ENCODE peak calls at places on chromosomes 7 and 10, in ten cellular contexts. A is endodermal cell; D is activated CD4-positive, alpha-beta T cell treated with anti-CD3 and anti-CD28 coated beads, Interleukin-2, amount 50 U/mL, for 1 hour; C is fibroblast of lung; I is left kidney; P is HT1080; M is NCI-H1092; Y is stimulated activated CD8-positive, alpha-beta memory T cell treated with anti-CD3 and anti-CD28 coated beads, Interleukin-2, amount 100 ng/mL, for 1 hour; H is NCI-H2029 treated with DMSO at 0.1 percent for 48 hours; S is HCEC 1CT. K is an unnamed sample.

GRCh38 chr7:2510909-2511768 is 8.4 kb upstream of the LFNG start:
- DNase-seq in A (peak), D (peak), C (no peak), I (peak), P (no peak), M (peak), Y (no peak), H (no peak), S (no peak), K (no peak)

GRCh38 chr10:79052311-79053080 is 16.3 kb upstream of the ZMIZ1 start:
- DNase-seq in A (peak), D (peak), C (no peak), I (peak), P (no peak), M (peak), Y (no peak), H (no peak), S (no peak), K (no peak)

GRCh38 chr7:49718755-49719154 is 54.7 kb upstream of the VWC2 start:
- DNase-seq in A (no peak), D (no peak), C (no peak), I (no peak), P (no peak), M (no peak), Y (no peak), H (no peak), S (no peak), K (no peak)

GRCh38 chr7:116357776-116358670 is 141.5 kb upstream of the CAV2 start:
- DNase-seq in A (no peak), D (no peak), C (peak), I (peak), P (peak), M (no peak), Y (no peak), H (no peak), S (peak), K (no peak)

GRCh38 chr7:157477550-157478212 is 140.9 kb downstream of the DNAJB6 start:
- DNase-seq in A (peak), D (no peak), C (no peak), I (no peak), P (no peak), M (no peak), Y (no peak), H (no peak), S (no peak), K (no peak)

GRCh38 chr7:22849158-22849557 is 26.5 kb upstream of the TOMM7 start:
- DNase-seq in A (peak), D (no peak), C (peak), I (peak), P (no peak), M (peak), Y (no peak), H (no peak), S (no peak), K (no peak)

GRCh38 chr10:132574783-132575319 is 37.3 kb downstream of the INPP5A start:
- DNase-seq in A (peak), D (no peak), C (no peak), I (peak), P (peak), M (no peak), Y (no peak), H (no peak), S (no peak), K (no peak)

GRCh38 chr7:102890292-102890970 is 22.4 kb upstream of the LRRC17 start:
- DNase-seq in A (no peak), D (no peak), C (peak), I (peak), P (peak), M (no peak), Y (no peak), H (no peak), S (peak), K (no peak)

GRCh38 chr7:32658034-32658944 is 163.0 kb downstream of the AVL9 start:
- DNase-seq in A (no peak), D (no peak), C (no peak), I (no peak), P (peak), M (no peak), Y (no peak), H (no peak), S (peak), K (no peak)

GRCh38 chr10:50325449-50326188 is 74.3 kb upstream of the ASAH2 start:
- DNase-seq in A (no peak), D (no peak), C (peak), I (no peak), P (peak), M (no peak), Y (no peak), H (no peak), S (peak), K (peak)

GRCh38 chr10:101394522-101395133 is 40.7 kb downstream of the BTRC start:
- DNase-seq in A (no peak), D (no peak), C (no peak), I (no peak), P (no peak), M (no peak), Y (no peak), H (no peak), S (no peak), K (no peak)

GRCh38 chr7:92425311-92425947 is 21.9 kb upstream of the GATAD1 start:
- DNase-seq in A (peak), D (peak), C (no peak), I (no peak), P (no peak), M (no peak), Y (no peak), H (no peak), S (no peak), K (no peak)

GRCh38 chr10:73263948-73264347 is 11.5 kb upstream of the MRPS16 start:
- DNase-seq in A (no peak), D (no peak), C (peak), I (no peak), P (peak), M (no peak), Y (no peak), H (no peak), S (peak), K (no peak)

GRCh38 chr7:151003572-151003971 is 12.8 kb downstream of the NOS3 start:
- DNase-seq in A (no peak), D (no peak), C (no peak), I (no peak), P (peak), M (no peak), Y (no peak), H (peak), S (no peak), K (no peak)

GRCh38 chr7:2631924-2632716 is at the start of gene TTYH3:
- DNase-seq in A (peak), D (no peak), C (no peak), I (no peak), P (no peak), M (no peak), Y (no peak), H (no peak), S (no peak), K (no peak)

GRCh38 chr7:26891400-26892355 is 27.3 kb upstream of the SKAP2 start:
- DNase-seq in A (no peak), D (no peak), C (no peak), I (no peak), P (peak), M (no peak), Y (no peak), H (no peak), S (peak), K (no peak)

GRCh38 chr7:116139007-116139406 is 71.3 kb upstream of the TES start:
- DNase-seq in A (no peak), D (no peak), C (peak), I (peak), P (no peak), M (no peak), Y (no peak), H (no peak), S (no peak), K (no peak)

GRCh38 chr10:50260791-50261281 is 9.5 kb upstream of the ASAH2 start:
- DNase-seq in A (no peak), D (no peak), C (no peak), I (no peak), P (no peak), M (no peak), Y (no peak), H (no peak), S (no peak), K (no peak)

GRCh38 chr10:86244296-86244695 is 122.3 kb downstream of the GRID1 start:
- DNase-seq in A (no peak), D (no peak), C (no peak), I (peak), P (no peak), M (no peak), Y (no peak), H (no peak), S (no peak), K (no peak)

GRCh38 chr7:18831943-18832342 is 285.5 kb downstream of the TWIST1 start:
- DNase-seq in A (no peak), D (no peak), C (no peak), I (no peak), P (no peak), M (no peak), Y (no peak), H (no peak), S (no peak), K (no peak)

GRCh38 chr10:73117976-73118743 is 7.9 kb downstream of the NUDT13 start:
- DNase-seq in A (no peak), D (no peak), C (peak), I (no peak), P (peak), M (no peak), Y (no peak), H (no peak), S (peak), K (no peak)

GRCh38 chr10:7269988-7270387 is 140.8 kb downstream of the SFMBT2 start:
- DNase-seq in A (no peak), D (no peak), C (no peak), I (no peak), P (no peak), M (no peak), Y (no peak), H (no peak), S (no peak), K (no peak)

GRCh38 chr7:122412886-122413285 is 108.3 kb upstream of the FEZF1 start:
- DNase-seq in A (no peak), D (no peak), C (peak), I (no peak), P (peak), M (no peak), Y (no peak), H (no peak), S (no peak), K (no peak)

GRCh38 chr10:131092876-131093275 is 218.6 kb downstream of the TCERG1L start:
- DNase-seq in A (no peak), D (no peak), C (no peak), I (no peak), P (no peak), M (no peak), Y (no peak), H (no peak), S (no peak), K (no peak)

GRCh38 chr7:93992423-93993110 is 11.6 kb downstream of the BET1 start:
- DNase-seq in A (no peak), D (no peak), C (no peak), I (no peak), P (no peak), M (no peak), Y (no peak), H (no peak), S (no peak), K (no peak)

GRCh38 chr7:23456093-23456492 is 14.2 kb downstream of the IGF2BP3 start:
- DNase-seq in A (no peak), D (no peak), C (no peak), I (no peak), P (no peak), M (no peak), Y (no peak), H (no peak), S (no peak), K (no peak)

GRCh38 chr7:94303736-94304135 is 91.0 kb upstream of the COL1A2 start:
- DNase-seq in A (no peak), D (no peak), C (peak), I (peak), P (no peak), M (no peak), Y (no peak), H (no peak), S (peak), K (no peak)

GRCh38 chr7:143239822-143240221 is 18.0 kb downstream of the TAS2R40 start:
- DNase-seq in A (no peak), D (no peak), C (peak), I (no peak), P (no peak), M (no peak), Y (no peak), H (no peak), S (peak), K (no peak)

GRCh38 chr10:4733150-4733842 is 92.7 kb upstream of the AKR1E2 start:
- DNase-seq in A (no peak), D (no peak), C (no peak), I (no peak), P (peak), M (no peak), Y (no peak), H (no peak), S (no peak), K (no peak)

GRCh38 chr10:77836299-77836820 is 90.2 kb downstream of the DLG5 start:
- DNase-seq in A (no peak), D (peak), C (peak), I (peak), P (no peak), M (no peak), Y (peak), H (no peak), S (no peak), K (no peak)

GRCh38 chr7:79340212-79340611 is 113.3 kb downstream of the MAGI2 start:
- DNase-seq in A (no peak), D (no peak), C (no peak), I (no peak), P (no peak), M (no peak), Y (no peak), H (no peak), S (no peak), K (no peak)

GRCh38 chr10:93346712-93347111 is 135.4 kb downstream of the MYOF start:
- DNase-seq in A (peak), D (no peak), C (no peak), I (peak), P (peak), M (no peak), Y (no peak), H (no peak), S (no peak), K (no peak)

K was measured in thoracic aorta.